ENCODE peak calls at places on chromosomes 16 and 17, in ten cellular contexts. V, G, E, O, N, J, A, L, C and K are unnamed samples.

GRCh38 chr16:19708498-19709205 is 9.4 kb downstream of the KNOP1 start:
- DNase-seq in V (no peak), G (no peak), E (no peak), O (no peak), N (no peak), J (no peak), A (no peak), L (no peak), C (no peak), K (no peak)

GRCh38 chr16:52545157-52545543 is 1.8 kb downstream of the TOX3 start:
- DNase-seq in V (no peak), G (no peak), E (no peak), O (peak), N (no peak), J (no peak), A (no peak), L (no peak), C (no peak), K (no peak)

GRCh38 chr16:4435668-4436067 is 10.0 kb downstream of the DNAJA3 start:
- DNase-seq in V (no peak), G (no peak), E (no peak), O (no peak), N (no peak), J (no peak), A (no peak), L (no peak), C (no peak), K (no peak)

GRCh38 chr16:8720080-8720966 is 45.9 kb downstream of the ABAT start:
- DNase-seq in V (no peak), G (no peak), E (no peak), O (peak), N (peak), J (no peak), A (no peak), L (no peak), C (peak), K (no peak)

GRCh38 chr17:31495049-31495885 is 103.8 kb downstream of the RAB11FIP4 start:
- DNase-seq in V (peak), G (peak), E (no peak), O (peak), N (no peak), J (no peak), A (no peak), L (no peak), C (no peak), K (no peak)

GRCh38 chr17:6574689-6575595 is 18.6 kb upstream of the PITPNM3 start:
- DNase-seq in V (peak), G (no peak), E (peak), O (peak), N (no peak), J (peak), A (peak), L (no peak), C (no peak), K (no peak)

GRCh38 chr17:51995797-51996403 is 162.6 kb downstream of the CA10 start:
- DNase-seq in V (no peak), G (peak), E (no peak), O (peak), N (no peak), J (no peak), A (no peak), L (no peak), C (no peak), K (no peak)

GRCh38 chr17:69967910-69968411 is 107.1 kb upstream of the KCNJ16 start:
- DNase-seq in V (no peak), G (no peak), E (no peak), O (peak), N (no peak), J (no peak), A (no peak), L (no peak), C (no peak), K (no peak)

GRCh38 chr17:17447264-17447663 is 29.5 kb upstream of the MED9 start:
- DNase-seq in V (no peak), G (no peak), E (no peak), O (no peak), N (no peak), J (no peak), A (no peak), L (no peak), C (no peak), K (no peak)

GRCh38 chr16:70576431-70577255 is 53.0 kb downstream of the SF3B3 start:
- DNase-seq in V (peak), G (peak), E (no peak), O (peak), N (no peak), J (no peak), A (no peak), L (no peak), C (no peak), K (no peak)